ENCODE peak calls at places on chromosomes 1 and 21, in six cellular contexts. M is A549, X is K562, U is NB4, N is endothelial cell of umbilical vein, Z is GM12878. I is an unnamed sample.

GRCh38 chr1:149962039-149962647 is 25.5 kb upstream of the MTMR11 start:
- DNase-seq in M (peak), X (peak), U (peak), N (peak), Z (peak), I (peak)

GRCh38 chr1:10724948-10725852 is 71.2 kb downstream of the CASZ1 start:
- DNase-seq in M (no peak), X (no peak), U (no peak), N (no peak), Z (no peak), I (no peak)

GRCh38 chr1:233972951-233973635 is 68.6 kb downstream of the SLC35F3 start:
- DNase-seq in M (peak), X (peak), U (peak), N (no peak), Z (no peak), I (no peak)

GRCh38 chr1:61604684-61605083 is 120.3 kb downstream of the TM2D1 start:
- DNase-seq in M (no peak), X (no peak), U (peak), N (no peak), Z (no peak), I (no peak)

GRCh38 chr1:119783354-119784126 is 14.8 kb upstream of the HMGCS2 start:
- DNase-seq in M (no peak), X (no peak), U (peak), N (no peak), Z (no peak), I (peak)

GRCh38 chr1:90925928-90926869 is 95.6 kb downstream of the ZNF644 start:
- DNase-seq in M (no peak), X (peak), U (peak), N (no peak), Z (no peak), I (peak)

GRCh38 chr1:68057564-68057963 is 7.1 kb upstream of the DIRAS3 start:
- DNase-seq in M (no peak), X (no peak), U (no peak), N (no peak), Z (no peak), I (no peak)

GRCh38 chr1:14470802-14471201 is 127.7 kb upstream of the KAZN start:
- DNase-seq in M (no peak), X (no peak), U (no peak), N (no peak), Z (no peak), I (no peak)

GRCh38 chr1:44283524-44284173 is 70.4 kb downstream of the DMAP1 start:
- DNase-seq in M (peak), X (no peak), U (no peak), N (no peak), Z (no peak), I (peak)

GRCh38 chr1:173285046-173285445 is 77.9 kb upstream of the TNFSF4 start:
- DNase-seq in M (no peak), X (no peak), U (no peak), N (no peak), Z (no peak), I (no peak)

GRCh38 chr1:107572674-107573205 is 392.2 kb downstream of the VAV3 start:
- DNase-seq in M (no peak), X (no peak), U (no peak), N (no peak), Z (no peak), I (no peak)

DNA sequence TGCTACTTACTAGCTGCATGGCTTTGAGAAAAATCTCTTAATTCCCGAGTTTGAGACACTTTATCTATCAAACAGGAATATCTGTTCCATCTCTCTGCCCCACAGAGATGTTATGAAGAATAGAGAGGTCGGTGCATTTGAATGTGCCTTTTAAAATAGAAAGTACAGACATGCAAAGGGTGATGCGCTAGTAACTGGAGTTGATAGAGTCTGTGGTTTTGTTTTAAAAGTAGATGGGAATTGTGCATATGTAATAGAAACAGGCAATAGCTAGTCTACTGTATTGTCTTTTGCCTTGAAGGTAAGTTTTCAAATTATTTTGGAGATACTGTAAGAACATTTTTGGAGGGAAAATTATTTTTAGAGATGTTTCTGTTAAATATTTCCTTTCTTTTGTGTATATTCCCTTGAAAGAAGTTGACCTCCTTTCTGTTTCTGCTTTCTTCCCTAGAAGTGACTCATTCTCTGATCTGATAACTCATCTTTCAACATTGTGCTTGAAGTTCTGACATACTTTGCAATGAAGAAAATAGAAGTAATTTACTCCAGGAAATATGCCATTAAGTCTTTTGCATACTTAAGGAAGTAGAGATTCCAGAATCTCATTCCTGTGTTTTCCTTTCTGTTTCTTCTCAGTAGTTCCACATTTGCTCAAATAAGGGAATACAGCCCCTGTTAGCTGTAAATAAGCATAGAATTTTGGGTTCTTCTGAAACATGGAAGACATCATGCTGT is 151.6 kb downstream of the SDCCAG8 start:
- DNase-seq in M (no peak), X (no peak), U (peak), N (peak), Z (no peak), I (no peak)
- TF ChIP-seq MYC in M (no peak), X (no peak), U (no peak), N (no peak), Z (no peak), I (no peak)

GRCh38 chr1:244325056-244325764 is 126.5 kb downstream of the ADSS2 start:
- DNase-seq in M (no peak), X (no peak), U (peak), N (peak), Z (peak), I (no peak)
- TF ChIP-seq MYC in M (no peak), X (no peak), U (peak), N (no peak), Z (no peak), I (no peak)

GRCh38 chr1:74583365-74583764 is 71.0 kb upstream of the LRRC53 start:
- DNase-seq in M (no peak), X (no peak), U (no peak), N (no peak), Z (no peak), I (no peak)

GRCh38 chr1:74587888-74588287 is 75.5 kb upstream of the LRRC53 start:
- DNase-seq in M (no peak), X (no peak), U (no peak), N (no peak), Z (no peak), I (no peak)

GRCh38 chr1:74586253-74586897 is 74.0 kb upstream of the LRRC53 start:
- DNase-seq in M (no peak), X (no peak), U (peak), N (no peak), Z (no peak), I (no peak)

GRCh38 chr1:74579425-74579824 is 67.0 kb upstream of the LRRC53 start:
- DNase-seq in M (no peak), X (no peak), U (no peak), N (no peak), Z (peak), I (no peak)

DNA sequence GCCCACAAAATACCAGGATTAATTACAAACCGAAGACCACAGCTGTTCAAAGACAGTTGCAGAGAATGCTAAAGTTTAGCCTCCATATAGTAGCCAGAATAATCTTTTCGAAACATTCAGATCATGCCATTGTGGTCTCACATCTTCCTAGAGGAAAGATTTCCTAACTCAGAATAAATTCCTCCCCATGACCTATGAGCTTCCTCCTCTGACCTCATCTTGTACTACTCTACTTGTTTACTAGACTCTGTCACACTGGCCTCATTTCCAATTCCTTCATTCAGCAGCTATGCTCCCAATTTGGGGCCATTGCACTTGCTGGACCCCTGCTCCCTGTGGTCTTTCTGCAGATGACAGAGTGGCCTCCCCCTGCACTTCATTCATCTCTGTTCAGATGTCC is 71.8 kb upstream of the LRRC53 start:
- DNase-seq in M (no peak), X (no peak), U (no peak), N (no peak), Z (no peak), I (no peak)
- TF ChIP-seq MYC in M (no peak), X (no peak), U (no peak), N (no peak), Z (no peak), I (no peak)

GRCh38 chr1:28062806-28063205 is 25.6 kb downstream of the EYA3 start:
- DNase-seq in M (no peak), X (no peak), U (peak), N (peak), Z (no peak), I (no peak)
- TF ChIP-seq MYC in M (no peak), X (no peak), U (no peak), N (no peak), Z (no peak), I (no peak)

GRCh38 chr1:45913925-45914501 is 110.6 kb downstream of the MAST2 start:
- DNase-seq in M (no peak), X (no peak), U (no peak), N (no peak), Z (no peak), I (no peak)
- TF ChIP-seq MYC in M (no peak), X (no peak), U (no peak), N (no peak), Z (no peak), I (no peak)

GRCh38 chr1:64470670-64471217 is 815 bp downstream of the CACHD1 start:
- DNase-seq in M (peak), X (no peak), U (no peak), N (peak), Z (no peak), I (no peak)

GRCh38 chr1:64472805-64473204 is 2.9 kb downstream of the CACHD1 start:
- DNase-seq in M (no peak), X (no peak), U (no peak), N (no peak), Z (no peak), I (no peak)

GRCh38 chr1:64469977-64470669 is at the start of gene CACHD1:
- DNase-seq in M (peak), X (no peak), U (peak), N (peak), Z (no peak), I (no peak)

GRCh38 chr1:64471724-64472276 is 1.9 kb downstream of the CACHD1 start:
- DNase-seq in M (no peak), X (no peak), U (no peak), N (no peak), Z (no peak), I (no peak)

GRCh38 chr1:64471218-64471719 is 1.3 kb downstream of the CACHD1 start:
- DNase-seq in M (no peak), X (no peak), U (no peak), N (peak), Z (no peak), I (no peak)
- TF ChIP-seq MYC in M (no peak), X (no peak), U (no peak), N (no peak), Z (no peak), I (no peak)

DNA sequence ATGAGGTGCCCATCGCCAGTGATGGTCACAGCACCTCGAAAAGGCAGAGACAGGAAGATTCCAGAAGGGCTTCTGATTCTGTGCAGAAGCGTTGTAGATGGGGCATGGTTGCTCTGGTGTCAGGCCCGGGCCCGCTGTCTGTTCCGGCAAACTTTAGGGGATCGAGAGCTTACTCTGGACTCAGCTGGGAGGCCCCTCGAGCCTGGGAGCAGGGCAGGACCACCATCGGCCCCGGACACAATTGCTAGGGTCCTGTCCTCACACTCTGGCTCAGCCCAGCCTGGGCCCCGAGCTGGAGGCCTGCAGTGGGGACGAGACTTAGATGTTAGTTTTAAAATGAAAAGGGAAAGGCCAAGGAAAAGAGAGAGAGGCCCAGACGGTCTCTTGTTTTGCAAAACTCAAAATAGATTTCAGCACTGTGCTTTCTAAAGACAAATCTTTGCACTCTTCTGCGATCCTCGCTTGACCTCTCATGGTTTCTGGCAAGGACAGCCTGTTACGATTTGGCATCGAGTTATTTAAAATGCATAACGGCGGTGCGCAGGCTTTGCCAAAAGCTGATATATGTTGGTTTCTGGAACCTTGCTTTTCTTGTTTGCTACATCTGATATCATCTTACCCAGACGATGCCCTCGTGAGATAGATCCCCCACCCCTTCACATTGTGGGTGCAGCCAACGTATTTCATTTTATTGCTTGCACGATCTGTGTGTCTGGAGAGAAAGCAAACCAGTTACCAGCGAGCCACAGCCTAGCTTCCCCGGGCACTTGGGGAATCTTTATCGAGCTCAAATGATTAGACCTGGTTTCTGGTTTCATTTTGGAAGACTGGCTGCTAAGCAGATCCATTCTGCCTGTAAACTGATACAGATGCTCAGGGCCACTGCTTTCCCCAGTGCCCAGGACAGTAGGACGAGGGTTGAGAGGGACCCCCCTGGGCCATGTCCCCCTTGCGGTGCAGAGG is 58.0 kb downstream of the PRDM16 start:
- DNase-seq in M (no peak), X (no peak), U (no peak), N (no peak), Z (no peak), I (no peak)
- TF ChIP-seq MYC in M (no peak), X (no peak), U (no peak), N (no peak), Z (no peak), I (no peak)

GRCh38 chr1:110130113-110130591 is 17.9 kb downstream of the UBL4B start:
- DNase-seq in M (no peak), X (peak), U (no peak), N (no peak), Z (no peak), I (peak)
- TF ChIP-seq MYC in M (no peak), X (no peak), U (no peak), N (no peak), Z (no peak), I (no peak)

DNA sequence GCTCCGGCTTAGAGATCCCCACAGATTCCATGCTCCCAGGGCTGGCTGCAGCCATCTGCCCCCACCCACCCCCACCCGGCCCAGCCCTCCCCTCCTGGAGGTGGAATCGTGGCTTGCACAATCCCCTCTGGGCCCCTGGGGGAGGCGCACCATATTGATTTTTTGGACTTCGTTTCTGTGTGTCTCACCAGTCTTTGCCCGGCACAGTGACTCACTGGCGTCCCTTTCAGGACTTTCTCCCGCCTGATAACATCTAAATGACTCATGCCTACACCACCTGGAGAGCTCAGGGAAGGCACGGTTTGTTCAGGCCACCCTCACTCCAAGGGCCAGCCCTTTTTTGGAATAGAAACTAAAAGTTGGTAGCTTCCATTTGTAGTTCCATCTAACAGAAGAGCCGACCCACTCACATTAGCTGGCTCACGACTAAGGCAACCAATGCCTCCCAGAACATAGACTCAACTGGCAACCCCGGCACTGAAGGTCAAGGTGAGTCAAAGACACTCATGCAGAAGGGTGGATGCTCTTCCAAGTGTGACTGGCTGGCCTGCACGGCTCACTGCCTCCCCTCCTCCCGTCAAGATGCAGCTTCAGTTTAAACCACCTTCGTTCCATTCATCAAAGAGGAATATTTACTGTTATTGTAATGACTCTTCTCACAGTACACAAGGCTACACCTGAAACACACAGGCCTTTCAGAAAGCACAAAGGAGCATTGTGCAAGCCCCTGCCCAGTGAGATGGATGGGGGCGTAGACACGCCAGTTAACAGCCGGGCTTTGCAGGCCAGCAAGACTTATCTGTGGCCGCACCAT is 18.1 kb upstream of the ETS2 start:
- DNase-seq in M (peak), X (peak), U (peak), N (no peak), Z (no peak), I (peak)
- TF ChIP-seq MYC in M (no peak), X (no peak), U (no peak), N (no peak), Z (no peak), I (peak)

I was measured in HepG2.